ENCODE peak calls at places on chromosomes 11 and 22, in five cellular contexts. A is H1, X is H9, Q is trophoblast cell, Y is IMR-90. P is an unnamed sample.

GRCh38 chr11:64767344-64768299 is 7.8 kb upstream of the PYGM start:
- DNase-seq in X (peak), A (peak), Y (peak), Q (peak), P (peak)

GRCh38 chr22:47107431-47107830 is 345.0 kb downstream of the TBC1D22A start:
- DNase-seq in Y (peak), Q (peak), A (no peak), X (no peak), P (no peak)

GRCh38 chr11:3732671-3733070 is 61.5 kb upstream of the CHRNA10 start:
- DNase-seq in A (no peak), Y (no peak), Q (no peak), X (no peak), P (no peak)

GRCh38 chr11:36192723-36193619 is 96.3 kb downstream of the COMMD9 start:
- DNase-seq in Y (no peak), A (no peak), X (no peak), Q (no peak), P (no peak)

GRCh38 chr11:15677181-15677580 is 562.5 kb downstream of the INSC start:
- DNase-seq in A (no peak), Y (no peak), X (no peak), Q (no peak), P (no peak)

GRCh38 chr11:111045408-111045806 is 200.1 kb upstream of the POU2AF2 start:
- DNase-seq in A (no peak), Y (peak), X (no peak), Q (no peak), P (no peak)

GRCh38 chr11:100830978-100831732 is 144.1 kb downstream of the ARHGAP42 start:
- DNase-seq in Y (peak), X (no peak), A (no peak), Q (peak), P (no peak)

GRCh38 chr11:121964591-121964990 is 151.4 kb downstream of the BLID start:
- DNase-seq in A (no peak), X (no peak), Q (no peak), Y (peak), P (no peak)

GRCh38 chr11:64072403-64072802 is 36.7 kb downstream of the FLRT1 start:
- DNase-seq in Q (no peak), Y (no peak), X (no peak), A (no peak), P (no peak)

GRCh38 chr11:69122642-69123431 is 32.9 kb upstream of the SMIM38 start:
- DNase-seq in A (peak), Y (peak), Q (peak), X (peak), P (peak)

GRCh38 chr11:115965754-115966504 is 461.7 kb upstream of the CADM1 start:
- DNase-seq in Q (no peak), X (no peak), A (no peak), Y (peak), P (no peak)

GRCh38 chr11:60206616-60207015 is 23.7 kb upstream of the MS4A6A start:
- DNase-seq in A (no peak), Y (no peak), X (no peak), Q (no peak), P (no peak)

GRCh38 chr22:24532075-24532474 is 22.9 kb downstream of the GUCD1 start:
- DNase-seq in A (no peak), Y (no peak), Q (no peak), X (no peak), P (no peak)

GRCh38 chr22:23211622-23212021 is 31.3 kb downstream of the BCR start:
- DNase-seq in X (no peak), Q (no peak), A (no peak), Y (no peak), P (no peak)

GRCh38 chr11:67024410-67024809 is 1.5 kb downstream of the SYT12 start:
- DNase-seq in X (no peak), A (no peak), Y (no peak), Q (no peak), P (no peak)

GRCh38 chr11:19727246-19727645 is 14.6 kb downstream of the NAV2 start:
- DNase-seq in Y (peak), A (no peak), Q (no peak), X (no peak), P (no peak)

GRCh38 chr11:115872418-115872817 is 368.2 kb upstream of the CADM1 start:
- DNase-seq in Y (no peak), A (no peak), X (no peak), Q (no peak), P (no peak)

GRCh38 chr11:10858505-10859360 is 880 bp upstream of the ZBED5 start:
- DNase-seq in X (peak), Q (peak), A (peak), Y (peak), P (no peak)

GRCh38 chr11:124893781-124894401 is 3.8 kb downstream of the ROBO4 start:
- DNase-seq in X (no peak), Y (no peak), Q (no peak), A (no peak), P (no peak)

GRCh38 chr11:114081641-114082414 is 22.3 kb downstream of the ZBTB16 start:
- DNase-seq in X (no peak), A (no peak), Y (no peak), Q (no peak), P (no peak)

GRCh38 chr22:32334640-32335365 is 22.9 kb upstream of the RFPL3 start:
- DNase-seq in A (peak), Y (no peak), Q (no peak), X (peak), P (no peak)

GRCh38 chr11:2178906-2179494 is 7.4 kb upstream of the TH start:
- DNase-seq in Y (peak), A (no peak), Q (peak), X (no peak), P (no peak)

GRCh38 chr11:37352485-37352884 is 754.4 kb upstream of the RAG2 start:
- DNase-seq in X (no peak), Q (no peak), Y (no peak), A (no peak), P (no peak)

GRCh38 chr22:25627271-25627848 is 62.9 kb downstream of the GRK3 start:
- DNase-seq in A (no peak), Y (peak), Q (no peak), X (no peak), P (no peak)

GRCh38 chr22:49450521-49450920 is 377.2 kb downstream of the BRD1 start:
- DNase-seq in X (peak), Y (no peak), A (no peak), Q (no peak), P (no peak)

GRCh38 chr11:123801765-123802164 is 4.4 kb downstream of the OR6M1 start:
- DNase-seq in X (no peak), Y (no peak), Q (no peak), A (no peak), P (no peak)
- H3K4ac ChIP-seq in X (no peak), Y (no peak), Q (no peak), A (no peak), P (no peak)

DNA sequence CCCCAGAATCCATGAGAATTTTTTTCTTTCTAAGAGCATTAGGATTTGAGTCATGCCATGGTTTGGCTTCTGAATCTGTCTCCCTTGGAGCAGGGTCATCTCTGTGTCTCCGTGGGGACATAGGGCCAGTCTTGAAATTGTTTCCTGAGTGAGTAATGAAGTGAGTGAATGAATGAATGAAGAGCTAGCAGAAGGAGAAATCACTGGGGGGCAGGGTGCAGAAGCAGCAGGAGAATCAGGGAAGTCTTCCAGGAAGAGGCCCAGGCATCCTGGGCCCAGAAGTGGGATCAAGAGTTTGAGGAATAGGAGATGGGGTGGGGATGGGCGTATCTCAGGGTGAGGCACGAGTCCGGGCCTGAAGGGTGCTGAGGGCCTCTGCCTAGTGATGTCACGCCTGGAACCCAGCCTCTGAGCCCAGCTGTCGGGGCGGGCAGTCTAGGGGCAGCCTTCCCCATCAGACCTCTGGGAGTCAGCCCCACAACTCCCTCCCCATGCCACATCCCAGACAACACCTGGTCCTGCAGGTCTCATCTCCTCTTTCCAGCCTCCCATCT is 12.5 kb upstream of the MGAT3 start:
- DNase-seq in X (no peak), Q (no peak), Y (no peak), A (no peak), P (no peak)
- H2AFZ ChIP-seq in X (no peak), Q (no peak), Y (no peak), A (no peak), P (no peak)

DNA sequence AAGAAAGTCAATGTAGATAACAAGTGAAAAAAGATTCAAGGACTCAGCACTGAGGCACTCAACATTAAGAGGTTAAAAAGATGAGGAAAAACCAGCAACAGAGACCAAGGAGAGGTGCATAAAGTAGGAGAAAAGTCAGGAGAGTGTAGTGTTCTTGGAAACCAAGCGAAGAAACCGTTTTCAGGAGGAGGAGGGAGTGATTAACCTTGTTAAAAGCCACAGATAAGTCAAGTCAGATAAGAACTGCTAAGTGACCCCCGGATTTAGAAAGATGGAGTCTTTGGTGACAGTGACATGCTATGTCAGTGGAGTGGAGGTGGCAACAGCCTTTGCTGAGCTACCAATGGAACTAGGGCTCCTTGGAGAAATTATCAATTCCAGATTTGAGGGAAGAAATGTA is 13.9 kb upstream of the NARS2 start:
- DNase-seq in X (no peak), A (no peak), Y (no peak), Q (no peak), P (no peak)
- H3K4ac ChIP-seq in X (no peak), A (no peak), Y (no peak), Q (no peak), P (no peak)

DNA sequence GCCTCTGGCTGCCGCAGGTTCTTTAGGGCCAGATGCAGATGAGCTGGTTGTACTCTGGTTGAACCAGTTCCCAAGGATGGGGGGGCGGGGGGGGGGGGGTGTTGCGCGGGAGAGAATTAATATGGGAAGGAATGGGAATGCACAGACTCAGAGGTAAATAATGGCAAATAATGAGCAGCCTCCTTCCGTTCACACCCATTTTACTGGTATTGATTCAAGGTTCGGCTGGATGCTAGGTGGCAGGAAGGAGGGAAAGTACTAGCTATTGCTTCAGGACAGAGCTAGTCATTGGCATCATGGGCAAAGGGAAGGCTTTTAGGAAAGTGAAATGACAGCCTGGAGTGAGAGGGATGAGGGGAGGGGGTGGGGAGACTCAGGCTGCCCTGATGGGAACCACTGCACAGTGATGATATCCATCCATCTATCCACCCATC is at the start of gene VSTM5:
- DNase-seq in Q (no peak), Y (no peak), A (no peak), X (no peak), P (no peak)
- H2AFZ ChIP-seq in Q (peak), Y (peak), A (peak), X (no peak), P (peak)